ENCODE peak calls at places on chromosome 15, in eight cellular contexts. B is PC-3, Q is GM06990, J is MCF 10A, D is dorsolateral prefrontal cortex, C is GM12865, M is adrenal gland, E is ovary. R is an unnamed sample.

GRCh38 chr15:98549741-98550140 is 98.6 kb upstream of the IGF1R start:
- DNase-seq in B (no peak), Q (no peak), J (no peak), D (no peak), C (no peak), M (no peak), E (no peak), R (no peak)

GRCh38 chr15:88467935-88468528 is 524 bp downstream of the MRPS11 start:
- DNase-seq in B (no peak), Q (no peak), J (no peak), D (no peak), C (peak), M (no peak), E (no peak), R (no peak)

GRCh38 chr15:79394231-79394630 is 37.9 kb upstream of the MINAR1 start:
- DNase-seq in B (no peak), Q (no peak), J (peak), D (no peak), C (no peak), M (peak), E (no peak), R (no peak)

GRCh38 chr15:31238369-31238768 is 88.3 kb upstream of the KLF13 start:
- DNase-seq in B (no peak), Q (no peak), J (no peak), D (no peak), C (no peak), M (no peak), E (no peak), R (no peak)

GRCh38 chr15:84633311-84634227 is 20.5 kb downstream of the WDR73 start:
- DNase-seq in B (peak), Q (peak), J (peak), D (no peak), C (peak), M (peak), E (peak), R (peak)

GRCh38 chr15:79025201-79025600 is 65.4 kb downstream of the RASGRF1 start:
- DNase-seq in B (no peak), Q (no peak), J (no peak), D (no peak), C (peak), M (no peak), E (no peak), R (no peak)

GRCh38 chr15:52255008-52255407 is 40.6 kb downstream of the MYO5C start:
- DNase-seq in B (peak), Q (no peak), J (peak), D (no peak), C (no peak), M (no peak), E (no peak), R (no peak)

GRCh38 chr15:23642413-23643044 is 5.1 kb downstream of the MAGEL2 start:
- DNase-seq in B (peak), Q (no peak), J (peak), D (peak), C (peak), M (peak), E (peak), R (peak)

GRCh38 chr15:66180706-66181105 is 72.8 kb downstream of the MEGF11 start:
- DNase-seq in B (no peak), Q (no peak), J (no peak), D (no peak), C (no peak), M (no peak), E (no peak), R (no peak)

GRCh38 chr15:50880651-50881114 is 27.8 kb upstream of the AP4E1 start:
- DNase-seq in B (peak), Q (peak), J (peak), D (no peak), C (peak), M (no peak), E (no peak), R (no peak)

GRCh38 chr15:34318277-34319079 is 19.1 kb downstream of the SLC12A6 start:
- DNase-seq in B (peak), Q (peak), J (peak), D (peak), C (peak), M (peak), E (peak), R (peak)

GRCh38 chr15:92809880-92810361 is 90.2 kb upstream of the CHD2 start:
- DNase-seq in B (peak), Q (peak), J (peak), D (peak), C (peak), M (peak), E (peak), R (no peak)

GRCh38 chr15:70411464-70411863 is 313.7 kb upstream of the TLE3 start:
- DNase-seq in B (no peak), Q (no peak), J (no peak), D (no peak), C (no peak), M (no peak), E (no peak), R (no peak)

GRCh38 chr15:80514071-80514780 is 110.0 kb downstream of the ARNT2 start:
- DNase-seq in B (no peak), Q (no peak), J (peak), D (no peak), C (no peak), M (no peak), E (no peak), R (no peak)

GRCh38 chr15:55106155-55106554 is 90.6 kb downstream of the RSL24D1 start:
- DNase-seq in B (no peak), Q (no peak), J (peak), D (no peak), C (no peak), M (no peak), E (no peak), R (no peak)

GRCh38 chr15:91456251-91456718 is 356.2 kb downstream of the SV2B start:
- DNase-seq in B (peak), Q (no peak), J (peak), D (no peak), C (no peak), M (no peak), E (no peak), R (no peak)

GRCh38 chr15:81372571-81372970 is 1.4 kb downstream of the TMC3 start:
- DNase-seq in B (no peak), Q (no peak), J (no peak), D (no peak), C (no peak), M (no peak), E (no peak), R (no peak)

GRCh38 chr15:96340348-96340610 is 9.8 kb downstream of the NR2F2 start:
- DNase-seq in B (peak), Q (no peak), J (no peak), D (no peak), C (no peak), M (no peak), E (no peak), R (no peak)

GRCh38 chr15:25862087-25862468 is 1.0 kb downstream of the ATP10A start:
- DNase-seq in B (no peak), Q (no peak), J (no peak), D (no peak), C (no peak), M (no peak), E (no peak), R (no peak)

GRCh38 chr15:93028632-93029612 is 60.1 kb downstream of the RGMA start:
- DNase-seq in B (peak), Q (no peak), J (peak), D (peak), C (no peak), M (peak), E (peak), R (no peak)

GRCh38 chr15:57596301-57596855 is 4.7 kb downstream of the MYZAP start:
- DNase-seq in B (no peak), Q (no peak), J (no peak), D (no peak), C (no peak), M (no peak), E (no peak), R (no peak)

GRCh38 chr15:64163662-64164362 is 990 bp upstream of the PPIB start:
- DNase-seq in B (no peak), Q (no peak), J (peak), D (no peak), C (peak), M (peak), E (no peak), R (no peak)

GRCh38 chr15:70762469-70763119 is 764 bp downstream of the UACA start:
- DNase-seq in B (peak), Q (peak), J (peak), D (no peak), C (no peak), M (peak), E (no peak), R (peak)

GRCh38 chr15:95520511-95520910 is 810.0 kb upstream of the NR2F2 start:
- DNase-seq in B (no peak), Q (peak), J (no peak), D (no peak), C (peak), M (no peak), E (no peak), R (no peak)

GRCh38 chr15:81504170-81504905 is 130.3 kb upstream of the TMC3 start:
- DNase-seq in B (peak), Q (no peak), J (peak), D (no peak), C (no peak), M (no peak), E (no peak), R (no peak)

GRCh38 chr15:64635486-64635815 is 139.9 kb downstream of the RBPMS2 start:
- DNase-seq in B (no peak), Q (no peak), J (peak), D (no peak), C (peak), M (peak), E (peak), R (no peak)

GRCh38 chr15:35603298-35603697 is 57.3 kb upstream of the DPH6 start:
- DNase-seq in B (peak), Q (peak), J (peak), D (no peak), C (peak), M (no peak), E (no peak), R (no peak)

GRCh38 chr15:31223478-31224350 is 102.9 kb upstream of the KLF13 start:
- DNase-seq in B (no peak), Q (no peak), J (no peak), D (no peak), C (no peak), M (no peak), E (no peak), R (no peak)

GRCh38 chr15:38440353-38441129 is 13.4 kb upstream of the FAM98B start:
- DNase-seq in B (peak), Q (peak), J (peak), D (no peak), C (peak), M (peak), E (no peak), R (peak)

GRCh38 chr15:62781081-62781497 is 261.5 kb upstream of the TPM1 start:
- DNase-seq in B (no peak), Q (no peak), J (no peak), D (no peak), C (no peak), M (no peak), E (no peak), R (peak)

GRCh38 chr15:63232400-63232799 is 43.0 kb downstream of the RAB8B start:
- DNase-seq in B (peak), Q (no peak), J (no peak), D (no peak), C (no peak), M (no peak), E (no peak), R (no peak)

GRCh38 chr15:58724471-58724870 is 25.0 kb downstream of the ADAM10 start:
- DNase-seq in B (no peak), Q (peak), J (no peak), D (no peak), C (peak), M (no peak), E (no peak), R (no peak)

GRCh38 chr15:52331490-52332240 is 36.1 kb upstream of the MYO5C start:
- DNase-seq in B (peak), Q (peak), J (peak), D (no peak), C (peak), M (peak), E (no peak), R (no peak)

GRCh38 chr15:85580914-85581313 is 200.5 kb downstream of the AKAP13 start:
- DNase-seq in B (no peak), Q (peak), J (no peak), D (no peak), C (peak), M (peak), E (no peak), R (no peak)

GRCh38 chr15:55327392-55327791 is 8.4 kb downstream of the PIGB start:
- DNase-seq in B (no peak), Q (no peak), J (no peak), D (no peak), C (no peak), M (no peak), E (no peak), R (no peak)

GRCh38 chr15:63264685-63265302 is 12.6 kb upstream of the APH1B start:
- DNase-seq in B (no peak), Q (no peak), J (no peak), D (no peak), C (no peak), M (no peak), E (no peak), R (no peak)

GRCh38 chr15:97504031-97504430 is 456.5 kb upstream of the ARRDC4 start:
- DNase-seq in B (peak), Q (no peak), J (peak), D (no peak), C (no peak), M (no peak), E (no peak), R (no peak)

GRCh38 chr15:83845230-83845629 is 191.3 kb downstream of the ADAMTSL3 start:
- DNase-seq in B (no peak), Q (no peak), J (peak), D (no peak), C (no peak), M (peak), E (no peak), R (no peak)

GRCh38 chr15:39835550-39835949 is 52.9 kb upstream of the FSIP1 start:
- DNase-seq in B (no peak), Q (no peak), J (no peak), D (no peak), C (no peak), M (no peak), E (no peak), R (no peak)

GRCh38 chr15:87034886-87035285 is 955.2 kb downstream of the AGBL1 start:
- DNase-seq in B (no peak), Q (no peak), J (no peak), D (no peak), C (no peak), M (no peak), E (no peak), R (no peak)

GRCh38 chr15:87038404-87038803 is 958.7 kb downstream of the AGBL1 start:
- DNase-seq in B (no peak), Q (no peak), J (no peak), D (no peak), C (no peak), M (no peak), E (no peak), R (no peak)

GRCh38 chr15:87031545-87032230 is 952.0 kb downstream of the AGBL1 start:
- DNase-seq in B (no peak), Q (no peak), J (peak), D (no peak), C (no peak), M (no peak), E (no peak), R (no peak)

GRCh38 chr15:87032291-87032690 is 952.6 kb downstream of the AGBL1 start:
- DNase-seq in B (peak), Q (no peak), J (peak), D (no peak), C (no peak), M (no peak), E (no peak), R (no peak)

DNA sequence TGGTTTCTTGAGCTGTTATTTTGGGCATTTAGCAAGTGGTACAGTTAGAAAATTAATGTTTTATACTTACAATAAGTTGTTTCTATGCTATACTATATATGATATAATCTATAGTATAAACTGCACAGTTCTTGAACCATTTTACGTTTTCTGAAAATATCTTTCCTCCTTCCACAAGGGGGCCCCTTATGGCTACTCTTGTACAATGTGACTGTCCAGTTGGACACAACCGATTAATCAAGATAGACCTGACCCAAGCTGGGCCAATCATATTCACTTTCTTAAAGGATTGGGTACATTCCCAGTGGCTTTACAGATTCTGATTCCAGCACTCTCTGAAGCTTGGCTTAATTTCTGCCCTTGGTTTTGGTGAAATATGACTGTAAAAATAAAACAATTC is 953.4 kb downstream of the AGBL1 start:
- DNase-seq in B (peak), Q (no peak), J (peak), D (no peak), C (no peak), M (no peak), E (no peak), R (no peak)
- TF ChIP-seq CTCF in B (peak), Q (no peak), J (no peak), D (no peak), C (no peak), M (peak), E (no peak), R (peak)

DNA sequence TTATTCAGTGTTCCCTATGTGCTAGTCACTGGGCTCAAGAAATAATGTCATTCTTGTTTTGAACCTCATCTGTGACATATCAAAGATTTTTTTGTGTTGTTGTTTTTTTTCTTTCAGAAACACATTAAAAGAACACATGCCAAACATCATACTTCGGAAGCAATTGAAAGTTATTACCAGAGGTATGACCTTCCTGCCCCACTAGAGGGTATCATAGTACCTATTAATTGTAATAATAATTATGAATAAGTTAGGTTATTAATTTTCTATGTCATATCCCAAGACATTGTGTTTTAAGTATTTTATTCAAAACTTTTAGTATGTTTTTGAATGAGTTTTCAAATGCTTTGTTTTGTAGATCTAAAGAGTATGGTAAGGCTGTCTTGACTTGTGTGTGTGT is 65.7 kb downstream of the CDIN1 start:
- DNase-seq in B (peak), Q (no peak), J (no peak), D (no peak), C (no peak), M (no peak), E (no peak), R (no peak)
- TF ChIP-seq CTCF in B (no peak), Q (no peak), J (no peak), D (peak), C (no peak), M (peak), E (no peak), R (no peak)

GRCh38 chr15:44289352-44289790 is 852 bp downstream of the GOLM2 start:
- DNase-seq in B (peak), Q (no peak), J (no peak), D (no peak), C (no peak), M (no peak), E (no peak), R (no peak)

DNA sequence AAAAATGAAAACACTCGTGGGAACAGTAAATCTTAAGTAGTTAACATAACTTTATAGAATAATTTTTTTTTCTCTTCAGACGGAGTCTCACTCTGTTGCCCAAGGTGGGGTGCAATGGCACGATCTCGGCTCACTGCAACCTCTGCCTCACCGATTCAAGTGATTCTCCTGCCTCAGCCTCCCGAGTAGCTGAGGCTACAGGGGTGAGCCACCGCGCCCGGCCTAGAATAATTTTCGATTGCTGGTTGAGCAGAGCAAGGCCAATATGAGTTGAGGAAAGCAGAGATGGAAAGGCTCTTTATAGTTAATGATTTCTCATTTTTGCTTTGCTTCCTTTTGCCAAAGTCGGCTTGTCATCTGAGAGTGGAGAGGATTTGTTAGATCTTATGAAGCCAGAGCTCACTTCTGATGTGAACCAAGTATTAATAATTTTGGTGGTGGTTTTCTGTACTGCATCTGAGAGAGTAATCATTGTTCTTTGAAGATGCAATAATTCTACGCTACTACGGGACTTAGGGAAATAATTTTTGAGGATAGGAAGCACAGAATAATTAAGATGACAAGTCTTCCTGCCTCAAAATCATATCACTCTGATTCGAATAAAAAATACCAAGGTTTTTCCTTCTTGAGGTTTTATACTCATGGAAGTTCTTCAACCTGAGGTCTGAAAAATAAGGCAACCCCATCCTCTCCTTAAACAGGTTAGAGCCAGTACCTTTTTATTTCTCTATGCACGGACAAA is 1.5 kb upstream of the GOLM2 start:
- DNase-seq in B (peak), Q (no peak), J (no peak), D (no peak), C (no peak), M (no peak), E (no peak), R (no peak)
- TF ChIP-seq CTCF in B (no peak), Q (no peak), J (no peak), D (no peak), C (no peak), M (peak), E (peak), R (peak)

GRCh38 chr15:100910119-100910518 is 9.0 kb upstream of the LRRK1 start:
- DNase-seq in B (peak), Q (no peak), J (no peak), D (no peak), C (no peak), M (no peak), E (no peak), R (no peak)
- TF ChIP-seq CTCF in B (peak), Q (peak), J (no peak), D (no peak), C (no peak), M (no peak), E (no peak), R (peak)

DNA sequence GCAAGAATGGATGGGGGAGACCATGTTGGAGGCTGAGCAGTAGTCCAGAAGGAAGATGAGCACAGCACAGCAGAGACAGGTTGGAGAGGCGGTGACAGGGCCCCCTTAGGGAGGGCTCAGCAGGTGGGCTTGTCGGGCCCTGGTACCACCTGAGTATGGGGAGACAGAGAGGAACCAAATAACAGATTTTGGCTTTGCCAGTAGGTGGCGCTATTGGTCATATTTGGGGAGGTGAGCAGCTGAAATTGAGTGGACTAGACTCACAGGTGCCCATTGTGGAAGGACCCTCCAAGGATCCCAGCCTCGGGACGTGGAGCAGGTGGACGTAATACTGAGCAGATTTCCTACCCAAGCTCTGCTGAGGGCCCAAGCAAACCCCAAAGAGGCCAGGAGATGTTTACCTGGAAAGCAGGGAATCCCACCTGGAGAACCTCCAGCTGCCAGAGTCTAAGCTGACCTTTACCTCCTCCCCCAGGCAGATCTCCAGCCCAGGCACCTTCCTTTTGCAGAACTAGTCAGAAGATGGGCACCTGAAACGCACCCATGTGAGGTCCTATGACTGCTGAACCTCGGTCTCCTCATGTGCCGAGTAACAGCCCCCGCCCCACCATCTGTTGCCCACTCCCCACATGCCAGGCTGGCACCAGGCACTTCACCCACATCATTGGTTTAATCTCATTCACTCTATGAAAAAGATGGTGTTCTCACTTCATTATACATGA is 24.6 kb upstream of the CORO2B start:
- DNase-seq in B (peak), Q (no peak), J (peak), D (no peak), C (peak), M (peak), E (peak), R (peak)
- TF ChIP-seq CTCF in B (peak), Q (peak), J (peak), D (peak), C (peak), M (peak), E (peak), R (peak)

R was measured in glutamatergic neuron.